ENCODE peak calls at places on chromosomes 1 and 21, in seven cellular contexts. F, P, X, W, E, J and O are unnamed samples.
A peak's percentile ranks its signal among the peaks of the same experiment; 100 is the strongest.

GRCh38 chr1:84427520-84428188 is 29.4 kb downstream of the DNASE2B start:
- DNase-seq in F (no peak), P (no peak), X (peak; percentile 66), J (no peak), W (no peak), E (no peak), O (no peak)

GRCh38 chr21:42179316-42179715 is 39.6 kb upstream of the ABCG1 start:
- DNase-seq in P (no peak), W (no peak), F (no peak), E (no peak), J (no peak), X (no peak), O (no peak)

GRCh38 chr21:41848971-41849580 is 30.1 kb downstream of the PRDM15 start:
- DNase-seq in F (no peak), X (no peak), W (no peak), P (no peak), E (no peak), J (no peak), O (no peak)

GRCh38 chr1:201310986-201311355 is 27.7 kb downstream of the PKP1 start:
- DNase-seq in J (no peak), P (no peak), X (peak; percentile 99), E (peak; percentile 93), F (no peak), W (no peak), O (no peak)

GRCh38 chr1:229563701-229564100 is 5.2 kb upstream of the ABCB10 start:
- DNase-seq in F (no peak), X (no peak), W (no peak), J (no peak), E (no peak), P (peak; percentile 15), O (no peak)

GRCh38 chr1:155474156-155474555 is 88.4 kb downstream of the ASH1L start:
- DNase-seq in F (no peak), J (no peak), X (no peak), W (no peak), E (no peak), P (no peak), O (no peak)

GRCh38 chr1:210978316-210978993 is 155.5 kb downstream of the KCNH1 start:
- DNase-seq in W (no peak), E (no peak), J (no peak), F (no peak), P (no peak), X (peak; percentile 30), O (no peak)

GRCh38 chr1:183632087-183632486 is 3.5 kb downstream of the ARPC5 start:
- DNase-seq in X (no peak), P (no peak), E (no peak), J (no peak), W (no peak), F (no peak), O (no peak)

GRCh38 chr21:41319273-41319672 is 2.7 kb downstream of the FAM3B start:
- DNase-seq in X (no peak), E (no peak), W (no peak), F (no peak), P (no peak), J (no peak), O (no peak)

GRCh38 chr21:33541756-33542639 is at the start of gene GART:
- DNase-seq in E (peak; percentile 77), W (peak; percentile 93), P (no peak), J (peak; percentile 85), X (peak; percentile 82), F (peak; percentile 84), O (peak; percentile 69)

GRCh38 chr1:177238967-177239366 is 68.2 kb downstream of the BRINP2 start:
- DNase-seq in W (no peak), P (no peak), E (no peak), X (no peak), F (no peak), J (no peak), O (no peak)

GRCh38 chr1:101781437-101781836 is 215.3 kb downstream of the OLFM3 start:
- DNase-seq in F (no peak), E (no peak), W (no peak), X (peak; percentile 8), J (no peak), P (no peak), O (peak; percentile 54)

GRCh38 chr21:26140185-26140584 is 30.4 kb downstream of the APP start:
- DNase-seq in F (no peak), W (no peak), J (no peak), P (peak; percentile 93), X (peak; percentile 90), E (peak; percentile 63), O (no peak)

GRCh38 chr1:15341634-15342375 is 67.9 kb upstream of the EFHD2 start:
- DNase-seq in W (peak; percentile 27), J (no peak), F (no peak), X (peak; percentile 53), E (peak; percentile 59), P (peak; percentile 47), O (no peak)

GRCh38 chr1:244918422-244919319 is 54.3 kb upstream of the HNRNPU start:
- DNase-seq in P (no peak), X (peak; percentile 12), W (peak; percentile 89), F (peak; percentile 61), E (no peak), J (peak; percentile 24), O (no peak)

GRCh38 chr1:78277253-78277652 is 213.5 kb upstream of the PTGFR start:
- DNase-seq in P (no peak), W (no peak), X (peak; percentile 85), F (no peak), E (no peak), J (no peak), O (no peak)

GRCh38 chr21:17590443-17590842 is 22.3 kb downstream of the BTG3 start:
- DNase-seq in E (no peak), F (no peak), J (no peak), X (no peak), P (no peak), W (no peak), O (no peak)

GRCh38 chr1:37901893-37902225 is 42.5 kb upstream of the MTF1 start:
- DNase-seq in X (no peak), W (no peak), E (no peak), J (no peak), F (no peak), P (no peak), O (no peak)

GRCh38 chr1:78667939-78668338 is 18.3 kb downstream of the IFI44 start:
- DNase-seq in F (no peak), P (no peak), W (no peak), E (no peak), X (no peak), J (no peak), O (no peak)

GRCh38 chr1:38926091-38926490 is 15.5 kb downstream of the RHBDL2 start:
- DNase-seq in F (no peak), P (no peak), E (no peak), X (no peak), W (no peak), J (no peak), O (no peak)

GRCh38 chr1:30697977-30698376 is 25.4 kb downstream of the MATN1 start:
- DNase-seq in E (peak; percentile 58), W (no peak), J (no peak), X (peak; percentile 52), F (no peak), P (no peak), O (no peak)

GRCh38 chr1:112461200-112461871 is 47.4 kb upstream of the WNT2B start:
- DNase-seq in J (no peak), W (no peak), X (peak; percentile 26), F (no peak), P (no peak), E (no peak), O (no peak)

GRCh38 chr21:29164330-29164942 is 34.0 kb downstream of the MAP3K7CL start:
- DNase-seq in P (no peak), J (no peak), W (no peak), X (peak; percentile 68), E (peak; percentile 55), F (no peak), O (no peak)
- TF ChIP-seq CTCF in P (peak; percentile 85), J (no peak), W (peak; percentile 53), X (peak; percentile 78), E (peak; percentile 84), F (no peak), O (no peak)

DNA sequence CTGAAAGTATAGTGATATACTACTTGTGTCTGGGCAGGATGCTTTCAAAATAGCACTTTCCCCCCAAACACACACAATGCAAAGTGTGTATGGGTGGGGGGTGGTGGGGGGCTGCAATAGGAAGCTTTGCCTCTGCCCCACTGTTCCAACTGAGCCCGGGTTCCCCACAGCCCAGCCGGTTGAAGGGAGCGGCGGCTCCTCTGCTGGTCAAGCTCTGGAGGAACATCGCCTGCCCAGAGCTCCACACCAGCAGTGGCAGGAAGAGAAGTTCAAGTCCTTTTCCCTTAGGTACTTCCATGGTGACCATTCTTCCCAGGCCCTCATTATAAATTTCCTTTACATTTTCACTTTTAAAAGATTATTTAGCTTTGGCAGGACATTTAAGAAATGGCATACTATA is 74.9 kb downstream of the CAPZB start:
- DNase-seq in F (no peak), W (no peak), E (no peak), J (peak; percentile 53), X (no peak), P (no peak), O (no peak)
- TF ChIP-seq CTCF in F (no peak), W (no peak), E (no peak), J (no peak), X (no peak), P (peak; percentile 2), O (no peak)

DNA sequence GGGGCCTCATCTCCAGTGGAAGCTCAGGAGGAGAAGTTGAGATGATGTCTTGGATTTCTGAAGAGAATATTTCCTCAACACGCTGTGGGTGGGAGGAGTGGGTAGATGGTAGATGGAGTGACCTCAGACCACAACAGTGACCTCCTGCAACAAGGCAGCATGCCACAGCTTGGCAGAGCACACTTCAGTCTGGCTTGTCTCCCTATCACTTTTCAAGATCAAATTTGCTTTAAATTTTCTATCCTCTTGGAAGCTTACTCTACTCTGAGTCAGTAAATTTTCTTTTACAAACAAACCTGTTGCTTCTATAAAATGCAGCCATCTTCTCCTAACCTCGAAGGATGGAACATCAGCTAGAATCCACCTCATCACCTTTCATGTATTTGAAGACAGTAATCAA is 59.8 kb downstream of the NTPCR start:
- DNase-seq in J (no peak), E (no peak), W (no peak), F (no peak), P (no peak), X (peak; percentile 34), O (no peak)
- TF ChIP-seq CTCF in J (no peak), E (no peak), W (no peak), F (no peak), P (no peak), X (no peak), O (no peak)

DNA sequence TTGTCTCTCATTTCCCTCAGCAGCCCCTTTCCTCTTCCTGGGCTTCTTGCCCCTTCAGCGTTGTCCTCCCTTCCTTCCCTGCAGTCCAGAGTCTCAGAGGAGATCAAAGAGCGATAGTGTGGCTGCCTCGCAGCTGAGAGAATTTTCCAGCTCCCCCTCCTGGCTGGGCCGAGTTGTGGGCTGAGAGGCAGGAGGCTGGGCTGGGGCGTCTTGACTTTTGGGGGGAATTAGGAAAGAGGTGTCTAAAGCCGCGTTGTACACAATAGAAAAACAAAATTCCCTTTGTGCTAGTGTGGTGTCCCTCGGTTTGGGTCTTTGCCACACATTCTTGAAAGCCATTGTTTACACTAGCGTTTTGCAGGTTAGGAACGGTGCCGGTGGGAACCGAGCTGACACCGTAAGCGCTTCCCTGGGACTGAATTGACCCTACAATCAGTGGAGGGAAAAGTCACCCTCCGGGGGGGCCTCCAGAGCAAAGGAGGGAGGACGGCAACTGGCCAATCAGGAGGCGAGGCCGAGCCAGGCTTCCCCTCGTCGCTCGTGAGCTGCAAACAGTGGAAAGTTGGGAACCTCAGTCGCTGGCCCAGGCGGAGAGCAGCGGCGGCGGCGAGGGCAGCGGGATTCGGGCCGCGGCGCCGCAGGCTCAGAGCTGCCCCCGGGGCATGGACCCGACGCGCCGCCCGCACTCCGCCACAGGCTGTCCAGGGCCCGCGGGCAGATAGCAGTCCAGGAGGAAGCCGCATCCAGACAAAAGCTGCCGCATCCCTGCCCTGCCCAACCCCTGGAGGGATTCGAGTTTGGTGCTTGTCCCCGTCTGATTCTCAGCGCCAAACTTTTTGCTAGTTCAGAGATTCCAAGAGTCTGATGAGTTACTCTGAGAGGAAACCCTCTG is at the start of gene HMCN1:
- DNase-seq in W (peak; percentile 2), E (peak; percentile 24), F (peak; percentile 15), X (peak; percentile 62), J (peak; percentile 90), P (no peak), O (peak; percentile 62)
- TF ChIP-seq CTCF in W (peak; percentile 55), E (peak; percentile 43), F (no peak), X (peak; percentile 60), J (no peak), P (peak; percentile 59), O (no peak)